ENCODE peak calls at places on chromosomes 16 and 17, in six cellular contexts. V, P, C, I, L and R are unnamed samples.

GRCh38 chr16:4746991-4747574 is 12.7 kb downstream of the DNAAF8 start:
- DNase-seq in C (no peak), P (no peak), I (no peak), L (no peak), V (no peak), R (no peak)

GRCh38 chr16:75566040-75566888 is at the start of gene GABARAPL2:
- DNase-seq in C (peak), V (peak), I (peak), P (peak), L (peak), R (peak)

GRCh38 chr17:39943702-39944392 is 16.3 kb downstream of the LRRC3C start:
- DNase-seq in V (no peak), I (no peak), P (no peak), L (no peak), C (no peak), R (no peak)

GRCh38 chr17:63436523-63437110 is 9.5 kb downstream of the CYB561 start:
- DNase-seq in V (peak), I (no peak), C (no peak), P (no peak), L (no peak), R (no peak)

GRCh38 chr16:70320121-70320520 is 21.1 kb downstream of the DDX19B start:
- DNase-seq in V (no peak), P (no peak), I (no peak), L (no peak), C (no peak), R (no peak)

GRCh38 chr16:89131783-89132182 is 38.1 kb downstream of the ACSF3 start:
- DNase-seq in L (no peak), I (no peak), V (no peak), C (peak), P (no peak), R (no peak)

GRCh38 chr16:9807302-9807701 is 374.9 kb downstream of the GRIN2A start:
- DNase-seq in P (no peak), V (no peak), I (no peak), L (no peak), C (no peak), R (no peak)

GRCh38 chr16:29743475-29743826 is 2.3 kb downstream of the C16orf54 start:
- DNase-seq in I (no peak), V (no peak), L (no peak), P (no peak), C (no peak), R (no peak)

GRCh38 chr17:17823433-17824118 is 13.2 kb downstream of the SREBF1 start:
- DNase-seq in C (peak), L (peak), I (peak), P (peak), V (peak), R (peak)

GRCh38 chr17:65523411-65523810 is 38.0 kb downstream of the AXIN2 start:
- DNase-seq in V (no peak), P (no peak), I (no peak), C (no peak), L (no peak), R (no peak)

GRCh38 chr17:58710948-58711552 is 18.6 kb downstream of the RAD51C start:
- DNase-seq in P (peak), I (peak), L (peak), V (peak), C (no peak), R (peak)

GRCh38 chr16:65889533-65889966 is 476.9 kb upstream of the CDH5 start:
- DNase-seq in L (no peak), C (no peak), I (no peak), V (peak), P (no peak), R (no peak)

GRCh38 chr17:59108400-59109102 is 1.9 kb upstream of the TRIM37 start:
- DNase-seq in P (no peak), C (no peak), V (no peak), I (no peak), L (no peak), R (no peak)

GRCh38 chr17:60154616-60155426 is 5.0 kb downstream of the CA4 start:
- DNase-seq in P (no peak), V (peak), I (no peak), C (no peak), L (no peak), R (no peak)

GRCh38 chr16:27817038-27817437 is 246.5 kb downstream of the GSG1L start:
- DNase-seq in I (no peak), V (no peak), C (no peak), L (no peak), P (no peak), R (no peak)

GRCh38 chr16:51510416-51510815 is 359.3 kb upstream of the SALL1 start:
- DNase-seq in C (no peak), P (no peak), L (no peak), I (no peak), V (no peak), R (no peak)

GRCh38 chr17:81871387-81872120 is 417 bp upstream of the ARHGDIA start:
- DNase-seq in C (peak), I (peak), P (peak), V (peak), L (peak), R (peak)

GRCh38 chr16:1060416-1061340 is 11.9 kb upstream of the SSTR5 start:
- DNase-seq in C (no peak), I (no peak), V (no peak), P (no peak), L (no peak), R (no peak)

GRCh38 chr17:39751637-39752036 is 13.9 kb downstream of the GRB7 start:
- DNase-seq in P (no peak), L (no peak), V (no peak), I (no peak), C (no peak), R (no peak)

GRCh38 chr16:87603684-87604571 is 1.6 kb downstream of the JPH3 start:
- DNase-seq in V (no peak), P (no peak), C (no peak), L (no peak), I (no peak), R (no peak)

GRCh38 chr16:58114827-58115825 is 14.1 kb downstream of the CFAP20 start:
- DNase-seq in I (no peak), P (no peak), L (no peak), C (no peak), V (no peak), R (no peak)

GRCh38 chr17:37671813-37672544 is 28.7 kb upstream of the DDX52 start:
- DNase-seq in L (no peak), I (no peak), C (no peak), P (peak), V (no peak), R (no peak)